ENCODE peak calls at places on chromosomes 13 and 19, in seven cellular contexts. One of them, this sample, is unnamed.

GRCh38 chr19:33416307-33417215 is 43.1 kb downstream of the CEBPG start:
- DNase-seq in neural crest cell: peak
- DNase-seq in fibroblast of mammary gland: peak
- DNase-seq in mammary epithelial cell: peak
- DNase-seq in neural progenitor cell: peak
- DNase-seq in activated CD8-positive, alpha-beta T cell treated with anti-CD3 and anti-CD28 coated beads for 36 hours: peak
- DNase-seq in RWPE1: peak
- DNase-seq in this sample: peak

GRCh38 chr19:36488816-36489138 is 584 bp downstream of the ZNF566 start:
- DNase-seq in neural progenitor cell: peak
- DNase-seq in RWPE1: no peak
- DNase-seq in fibroblast of mammary gland: peak
- DNase-seq in mammary epithelial cell: no peak
- DNase-seq in activated CD8-positive, alpha-beta T cell treated with anti-CD3 and anti-CD28 coated beads for 36 hours: peak
- DNase-seq in neural crest cell: no peak
- DNase-seq in this sample: no peak

GRCh38 chr13:112572408-112572807 is 15.5 kb downstream of the TUBGCP3 start:
- DNase-seq in RWPE1: no peak
- DNase-seq in activated CD8-positive, alpha-beta T cell treated with anti-CD3 and anti-CD28 coated beads for 36 hours: no peak
- DNase-seq in neural crest cell: no peak
- DNase-seq in neural progenitor cell: no peak
- DNase-seq in fibroblast of mammary gland: peak
- DNase-seq in mammary epithelial cell: no peak
- DNase-seq in this sample: no peak

GRCh38 chr13:44904982-44905381 is 84.3 kb downstream of the NUFIP1 start:
- DNase-seq in neural progenitor cell: no peak
- DNase-seq in fibroblast of mammary gland: peak
- DNase-seq in mammary epithelial cell: peak
- DNase-seq in activated CD8-positive, alpha-beta T cell treated with anti-CD3 and anti-CD28 coated beads for 36 hours: no peak
- DNase-seq in RWPE1: peak
- DNase-seq in neural crest cell: no peak
- DNase-seq in this sample: no peak

GRCh38 chr19:30406220-30406944 is 34.2 kb downstream of the ZNF536 start:
- DNase-seq in fibroblast of mammary gland: no peak
- DNase-seq in activated CD8-positive, alpha-beta T cell treated with anti-CD3 and anti-CD28 coated beads for 36 hours: no peak
- DNase-seq in RWPE1: no peak
- DNase-seq in neural progenitor cell: peak
- DNase-seq in mammary epithelial cell: no peak
- DNase-seq in neural crest cell: peak
- DNase-seq in this sample: peak

GRCh38 chr13:90445179-90445578 is 902.3 kb upstream of the MIR17HG start:
- DNase-seq in activated CD8-positive, alpha-beta T cell treated with anti-CD3 and anti-CD28 coated beads for 36 hours: no peak
- DNase-seq in RWPE1: peak
- DNase-seq in fibroblast of mammary gland: peak
- DNase-seq in neural crest cell: no peak
- DNase-seq in mammary epithelial cell: peak
- DNase-seq in neural progenitor cell: peak
- DNase-seq in this sample: no peak

GRCh38 chr13:103099894-103100293 is 33.7 kb upstream of the SLC10A2 start:
- DNase-seq in neural crest cell: no peak
- DNase-seq in neural progenitor cell: no peak
- DNase-seq in fibroblast of mammary gland: no peak
- DNase-seq in RWPE1: no peak
- DNase-seq in mammary epithelial cell: peak
- DNase-seq in activated CD8-positive, alpha-beta T cell treated with anti-CD3 and anti-CD28 coated beads for 36 hours: no peak
- DNase-seq in this sample: no peak

GRCh38 chr13:95948646-95949045 is 104.6 kb downstream of the UGGT2 start:
- DNase-seq in mammary epithelial cell: peak
- DNase-seq in RWPE1: no peak
- DNase-seq in fibroblast of mammary gland: peak
- DNase-seq in neural crest cell: no peak
- DNase-seq in activated CD8-positive, alpha-beta T cell treated with anti-CD3 and anti-CD28 coated beads for 36 hours: no peak
- DNase-seq in neural progenitor cell: no peak
- DNase-seq in this sample: no peak

GRCh38 chr19:49931293-49932040 is 2.2 kb upstream of the NUP62 start:
- DNase-seq in neural crest cell: no peak
- DNase-seq in neural progenitor cell: no peak
- DNase-seq in fibroblast of mammary gland: no peak
- DNase-seq in mammary epithelial cell: no peak
- DNase-seq in activated CD8-positive, alpha-beta T cell treated with anti-CD3 and anti-CD28 coated beads for 36 hours: no peak
- DNase-seq in RWPE1: no peak
- DNase-seq in this sample: no peak

GRCh38 chr13:71285700-71286099 is 581.3 kb downstream of the DACH1 start:
- DNase-seq in activated CD8-positive, alpha-beta T cell treated with anti-CD3 and anti-CD28 coated beads for 36 hours: peak
- DNase-seq in RWPE1: no peak
- DNase-seq in mammary epithelial cell: no peak
- DNase-seq in neural crest cell: no peak
- DNase-seq in fibroblast of mammary gland: no peak
- DNase-seq in neural progenitor cell: peak
- DNase-seq in this sample: no peak

GRCh38 chr19:38219221-38219620 is 4.8 kb downstream of the DPF1 start:
- DNase-seq in RWPE1: no peak
- DNase-seq in fibroblast of mammary gland: no peak
- DNase-seq in neural crest cell: no peak
- DNase-seq in neural progenitor cell: no peak
- DNase-seq in mammary epithelial cell: no peak
- DNase-seq in activated CD8-positive, alpha-beta T cell treated with anti-CD3 and anti-CD28 coated beads for 36 hours: no peak
- DNase-seq in this sample: no peak

GRCh38 chr19:35264281-35265125 is 4.3 kb upstream of the USF2 start:
- DNase-seq in fibroblast of mammary gland: no peak
- DNase-seq in activated CD8-positive, alpha-beta T cell treated with anti-CD3 and anti-CD28 coated beads for 36 hours: no peak
- DNase-seq in mammary epithelial cell: no peak
- DNase-seq in neural crest cell: no peak
- DNase-seq in RWPE1: no peak
- DNase-seq in neural progenitor cell: no peak
- DNase-seq in this sample: no peak

GRCh38 chr19:29501816-29502580 is 23.8 kb upstream of the VSTM2B start:
- DNase-seq in fibroblast of mammary gland: no peak
- DNase-seq in neural progenitor cell: no peak
- DNase-seq in activated CD8-positive, alpha-beta T cell treated with anti-CD3 and anti-CD28 coated beads for 36 hours: no peak
- DNase-seq in mammary epithelial cell: no peak
- DNase-seq in neural crest cell: no peak
- DNase-seq in RWPE1: no peak
- DNase-seq in this sample: no peak

GRCh38 chr13:77860621-77861020 is 58.0 kb downstream of the EDNRB start:
- DNase-seq in activated CD8-positive, alpha-beta T cell treated with anti-CD3 and anti-CD28 coated beads for 36 hours: no peak
- DNase-seq in fibroblast of mammary gland: peak
- DNase-seq in mammary epithelial cell: no peak
- DNase-seq in neural crest cell: no peak
- DNase-seq in neural progenitor cell: no peak
- DNase-seq in RWPE1: no peak
- DNase-seq in this sample: no peak

GRCh38 chr13:113584870-113585671 is 518 bp downstream of the TFDP1 start:
- DNase-seq in activated CD8-positive, alpha-beta T cell treated with anti-CD3 and anti-CD28 coated beads for 36 hours: peak
- DNase-seq in neural crest cell: no peak
- DNase-seq in fibroblast of mammary gland: peak
- DNase-seq in mammary epithelial cell: peak
- DNase-seq in RWPE1: peak
- DNase-seq in neural progenitor cell: peak
- DNase-seq in this sample: peak

DNA sequence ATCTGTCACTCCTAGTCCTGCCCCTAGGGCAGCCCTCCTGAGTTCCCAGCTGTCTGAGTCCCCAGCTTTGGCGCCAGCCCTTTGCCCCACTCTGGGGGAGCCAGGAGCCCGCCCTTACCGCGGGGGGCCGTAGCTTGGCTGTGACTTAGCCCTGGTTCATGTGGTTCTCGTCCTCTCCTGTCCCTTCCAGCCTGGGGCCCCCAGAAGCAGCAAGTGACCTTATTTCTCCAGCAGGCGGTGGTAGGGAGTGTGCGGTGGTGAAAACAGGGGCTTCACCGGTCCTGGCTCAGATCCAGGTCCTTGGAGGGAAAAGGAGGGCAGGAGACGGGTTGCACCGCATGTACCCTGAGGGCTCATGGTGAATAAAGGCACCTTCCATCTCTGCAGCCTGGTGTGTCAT is 7.9 kb downstream of the GIPC3 start:
- DNase-seq in RWPE1: no peak
- DNase-seq in fibroblast of mammary gland: no peak
- DNase-seq in mammary epithelial cell: no peak
- DNase-seq in neural crest cell: no peak
- DNase-seq in activated CD8-positive, alpha-beta T cell treated with anti-CD3 and anti-CD28 coated beads for 36 hours: peak
- DNase-seq in neural progenitor cell: peak
- DNase-seq in this sample: no peak
- TF ChIP-seq CTCF in RWPE1: no peak
- TF ChIP-seq CTCF in fibroblast of mammary gland: no peak
- TF ChIP-seq CTCF in mammary epithelial cell: no peak
- TF ChIP-seq CTCF in neural crest cell: no peak
- TF ChIP-seq CTCF in activated CD8-positive, alpha-beta T cell treated with anti-CD3 and anti-CD28 coated beads for 36 hours: no peak
- TF ChIP-seq CTCF in neural progenitor cell: peak
- TF ChIP-seq CTCF in this sample: no peak

GRCh38 chr19:2289714-2290435 is 7.9 kb upstream of the PEAK3 start:
- DNase-seq in neural crest cell: no peak
- DNase-seq in fibroblast of mammary gland: no peak
- DNase-seq in RWPE1: no peak
- DNase-seq in neural progenitor cell: peak
- DNase-seq in mammary epithelial cell: peak
- DNase-seq in activated CD8-positive, alpha-beta T cell treated with anti-CD3 and anti-CD28 coated beads for 36 hours: peak
- DNase-seq in this sample: peak

GRCh38 chr19:2288010-2288742 is 6.2 kb upstream of the PEAK3 start:
- DNase-seq in mammary epithelial cell: no peak
- DNase-seq in neural progenitor cell: no peak
- DNase-seq in RWPE1: no peak
- DNase-seq in activated CD8-positive, alpha-beta T cell treated with anti-CD3 and anti-CD28 coated beads for 36 hours: no peak
- DNase-seq in neural crest cell: no peak
- DNase-seq in fibroblast of mammary gland: no peak
- DNase-seq in this sample: no peak

GRCh38 chr19:2286402-2287140 is 4.6 kb upstream of the PEAK3 start:
- DNase-seq in mammary epithelial cell: no peak
- DNase-seq in neural progenitor cell: no peak
- DNase-seq in activated CD8-positive, alpha-beta T cell treated with anti-CD3 and anti-CD28 coated beads for 36 hours: no peak
- DNase-seq in neural crest cell: no peak
- DNase-seq in RWPE1: no peak
- DNase-seq in fibroblast of mammary gland: no peak
- DNase-seq in this sample: no peak

GRCh38 chr19:2288743-2289713 is 7.1 kb upstream of the PEAK3 start:
- DNase-seq in fibroblast of mammary gland: no peak
- DNase-seq in neural progenitor cell: no peak
- DNase-seq in activated CD8-positive, alpha-beta T cell treated with anti-CD3 and anti-CD28 coated beads for 36 hours: no peak
- DNase-seq in mammary epithelial cell: no peak
- DNase-seq in RWPE1: no peak
- DNase-seq in neural crest cell: no peak
- DNase-seq in this sample: no peak

DNA sequence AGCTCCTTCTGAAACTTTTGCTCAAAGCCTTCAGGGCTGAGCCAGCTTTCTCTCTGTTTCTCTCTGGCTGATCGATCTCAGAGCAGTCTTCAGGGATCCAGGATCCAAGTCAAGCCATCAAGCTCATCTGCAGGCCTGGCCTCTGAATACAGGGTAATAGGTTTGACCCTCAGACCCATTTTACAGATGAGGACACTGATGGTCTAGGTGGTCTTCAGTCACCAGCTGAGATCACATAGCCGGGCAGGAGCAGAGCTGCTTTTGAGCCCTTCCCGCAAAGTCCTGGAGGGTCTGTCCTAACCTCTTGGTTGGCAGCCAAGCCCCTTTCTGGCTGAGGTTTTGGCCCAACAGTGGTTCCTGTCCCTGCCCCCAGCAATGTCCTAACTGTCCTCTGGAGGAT is 5.6 kb upstream of the PEAK3 start:
- DNase-seq in activated CD8-positive, alpha-beta T cell treated with anti-CD3 and anti-CD28 coated beads for 36 hours: no peak
- DNase-seq in mammary epithelial cell: no peak
- DNase-seq in neural crest cell: no peak
- DNase-seq in fibroblast of mammary gland: no peak
- DNase-seq in RWPE1: no peak
- DNase-seq in neural progenitor cell: no peak
- DNase-seq in this sample: no peak
- TF ChIP-seq CTCF in activated CD8-positive, alpha-beta T cell treated with anti-CD3 and anti-CD28 coated beads for 36 hours: no peak
- TF ChIP-seq CTCF in mammary epithelial cell: no peak
- TF ChIP-seq CTCF in neural crest cell: no peak
- TF ChIP-seq CTCF in fibroblast of mammary gland: no peak
- TF ChIP-seq CTCF in RWPE1: no peak
- TF ChIP-seq CTCF in neural progenitor cell: no peak
- TF ChIP-seq CTCF in this sample: no peak

GRCh38 chr13:28494537-28494860 is 429 bp downstream of the FLT1 start:
- DNase-seq in activated CD8-positive, alpha-beta T cell treated with anti-CD3 and anti-CD28 coated beads for 36 hours: peak
- DNase-seq in fibroblast of mammary gland: no peak
- DNase-seq in RWPE1: no peak
- DNase-seq in mammary epithelial cell: peak
- DNase-seq in neural crest cell: peak
- DNase-seq in neural progenitor cell: peak
- DNase-seq in this sample: peak
- TF ChIP-seq CTCF in activated CD8-positive, alpha-beta T cell treated with anti-CD3 and anti-CD28 coated beads for 36 hours: no peak
- TF ChIP-seq CTCF in fibroblast of mammary gland: no peak
- TF ChIP-seq CTCF in RWPE1: no peak
- TF ChIP-seq CTCF in mammary epithelial cell: no peak
- TF ChIP-seq CTCF in neural crest cell: no peak
- TF ChIP-seq CTCF in neural progenitor cell: no peak
- TF ChIP-seq CTCF in this sample: no peak

GRCh38 chr13:28753946-28754345 is 35.2 kb upstream of the SLC46A3 start:
- DNase-seq in fibroblast of mammary gland: no peak
- DNase-seq in mammary epithelial cell: no peak
- DNase-seq in neural crest cell: no peak
- DNase-seq in RWPE1: no peak
- DNase-seq in neural progenitor cell: no peak
- DNase-seq in activated CD8-positive, alpha-beta T cell treated with anti-CD3 and anti-CD28 coated beads for 36 hours: no peak
- DNase-seq in this sample: no peak

GRCh38 chr13:28755546-28755870 is 36.7 kb upstream of the SLC46A3 start:
- DNase-seq in mammary epithelial cell: no peak
- DNase-seq in fibroblast of mammary gland: peak
- DNase-seq in activated CD8-positive, alpha-beta T cell treated with anti-CD3 and anti-CD28 coated beads for 36 hours: no peak
- DNase-seq in neural crest cell: no peak
- DNase-seq in neural progenitor cell: no peak
- DNase-seq in RWPE1: no peak
- DNase-seq in this sample: no peak

GRCh38 chr13:28753208-28753892 is 34.6 kb upstream of the SLC46A3 start:
- DNase-seq in fibroblast of mammary gland: peak
- DNase-seq in neural crest cell: no peak
- DNase-seq in activated CD8-positive, alpha-beta T cell treated with anti-CD3 and anti-CD28 coated beads for 36 hours: no peak
- DNase-seq in mammary epithelial cell: peak
- DNase-seq in RWPE1: peak
- DNase-seq in neural progenitor cell: no peak
- DNase-seq in this sample: no peak

GRCh38 chr13:28751210-28751935 is 32.6 kb upstream of the SLC46A3 start:
- DNase-seq in fibroblast of mammary gland: no peak
- DNase-seq in neural crest cell: no peak
- DNase-seq in mammary epithelial cell: no peak
- DNase-seq in RWPE1: no peak
- DNase-seq in activated CD8-positive, alpha-beta T cell treated with anti-CD3 and anti-CD28 coated beads for 36 hours: no peak
- DNase-seq in neural progenitor cell: no peak
- DNase-seq in this sample: no peak

DNA sequence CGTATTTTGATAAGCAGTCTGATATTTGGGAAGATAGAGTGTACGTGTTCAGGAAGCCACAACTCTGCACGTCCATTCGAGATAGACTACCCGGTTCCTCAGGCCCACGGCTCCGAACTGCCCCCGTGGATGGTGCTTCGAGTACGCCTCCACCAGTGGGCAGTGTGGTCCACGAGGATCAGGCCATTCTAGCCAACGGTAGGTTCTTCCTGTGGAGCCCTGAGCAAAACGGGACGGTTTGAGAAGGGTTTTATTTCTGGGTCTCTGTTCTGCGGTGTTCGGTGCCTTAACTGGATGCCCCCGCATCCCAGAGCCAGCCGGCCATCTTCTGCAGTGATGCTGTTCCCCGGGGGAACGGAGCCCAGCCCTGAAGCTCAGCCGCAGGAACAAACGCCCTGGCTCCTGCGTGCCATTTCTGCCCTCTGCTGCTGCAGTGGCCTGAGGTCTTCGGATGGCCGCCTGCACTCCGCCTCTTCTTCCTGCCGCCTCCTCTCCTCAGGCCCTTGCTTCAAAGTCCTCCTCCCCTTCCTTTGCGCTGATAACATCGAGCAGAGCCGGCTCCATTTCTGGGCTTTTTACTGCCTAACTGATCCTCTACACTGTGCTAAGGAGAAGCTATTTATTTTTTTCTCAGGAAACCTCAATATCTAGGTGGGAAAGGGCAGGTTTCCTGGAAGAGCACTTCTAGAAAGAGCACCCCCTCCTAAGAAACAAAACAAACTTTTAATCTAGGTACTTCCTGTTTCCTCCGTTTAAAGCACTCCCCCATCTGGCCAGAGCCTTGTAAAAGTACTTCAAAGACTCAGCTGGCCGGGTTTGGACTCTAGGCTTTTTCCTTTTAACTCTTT is 36.2 kb upstream of the SLC46A3 start:
- DNase-seq in fibroblast of mammary gland: no peak
- DNase-seq in neural progenitor cell: no peak
- DNase-seq in activated CD8-positive, alpha-beta T cell treated with anti-CD3 and anti-CD28 coated beads for 36 hours: peak
- DNase-seq in RWPE1: no peak
- DNase-seq in neural crest cell: no peak
- DNase-seq in mammary epithelial cell: no peak
- DNase-seq in this sample: no peak
- TF ChIP-seq CTCF in fibroblast of mammary gland: no peak
- TF ChIP-seq CTCF in neural progenitor cell: no peak
- TF ChIP-seq CTCF in activated CD8-positive, alpha-beta T cell treated with anti-CD3 and anti-CD28 coated beads for 36 hours: no peak
- TF ChIP-seq CTCF in RWPE1: no peak
- TF ChIP-seq CTCF in neural crest cell: no peak
- TF ChIP-seq CTCF in mammary epithelial cell: no peak
- TF ChIP-seq CTCF in this sample: no peak

This sample was measured in nephron progenitor cell.